ENCODE peak calls at places on chromosomes 2 and 18, in nine cellular contexts. H is stomach, Q is HCT116, L is suprapubic skin, S is transverse colon, U is prostate gland, E is spleen, V is vagina, T is H1. C is an unnamed sample.

GRCh38 chr2:13050764-13051163 is 334.0 kb downstream of the TRIB2 start:
- DNase-seq in V (no peak), U (no peak), S (no peak), Q (no peak), E (no peak), H (no peak), T (no peak), L (no peak), C (no peak)

GRCh38 chr18:59927246-59927825 is 27.5 kb downstream of the PMAIP1 start:
- DNase-seq in Q (no peak), U (no peak), E (no peak), L (no peak), V (no peak), H (no peak), T (no peak), S (no peak), C (no peak)

GRCh38 chr2:196171946-196172345 is 568 bp upstream of the STK17B start:
- DNase-seq in S (no peak), V (no peak), L (no peak), Q (no peak), U (no peak), T (no peak), H (no peak), E (no peak), C (no peak)

GRCh38 chr2:103656558-103656957 is 894.7 kb downstream of the TMEM182 start:
- DNase-seq in T (no peak), L (no peak), V (no peak), Q (no peak), E (no peak), U (no peak), H (no peak), S (no peak), C (no peak)

GRCh38 chr18:8389391-8390340 is 219.6 kb upstream of the RAB12 start:
- DNase-seq in U (peak; percentile 69), S (peak; percentile 69), V (peak; percentile 16), H (peak; percentile 78), T (peak; percentile 84), E (no peak), Q (peak; percentile 53), L (no peak), C (no peak)

GRCh38 chr18:45121146-45121545 is 440.5 kb downstream of the SETBP1 start:
- DNase-seq in T (no peak), L (no peak), V (no peak), H (no peak), E (no peak), U (no peak), S (no peak), Q (no peak), C (no peak)

GRCh38 chr2:237045449-237045848 is 40.2 kb upstream of the COPS8 start:
- DNase-seq in U (no peak), E (no peak), Q (no peak), L (no peak), V (no peak), S (no peak), T (no peak), H (no peak), C (no peak)

GRCh38 chr2:43084699-43085091 is 141.7 kb downstream of the ZFP36L2 start:
- DNase-seq in E (no peak), Q (no peak), U (peak; percentile 55), L (no peak), H (peak; percentile 43), T (no peak), S (no peak), V (no peak), C (no peak)

GRCh38 chr18:21179590-21180220 is 62.3 kb upstream of the GREB1L start:
- DNase-seq in H (peak; percentile 34), L (no peak), E (no peak), V (no peak), Q (peak; percentile 58), S (peak; percentile 35), U (peak; percentile 46), T (peak; percentile 62), C (peak; percentile 16)

GRCh38 chr18:46167971-46168370 is 63.8 kb downstream of the HAUS1 start:
- DNase-seq in L (no peak), E (peak; percentile 91), V (no peak), S (peak; percentile 63), T (no peak), H (peak; percentile 46), U (no peak), Q (no peak), C (peak; percentile 54)

GRCh38 chr2:173161040-173161439 is 85.4 kb downstream of the MAP3K20 start:
- DNase-seq in U (no peak), T (no peak), V (no peak), Q (no peak), E (no peak), L (no peak), H (no peak), S (no peak), C (no peak)

GRCh38 chr2:206881708-206882335 is 57.5 kb upstream of the CPO start:
- DNase-seq in S (no peak), Q (no peak), V (no peak), T (no peak), L (no peak), U (no peak), E (no peak), H (no peak), C (no peak)

GRCh38 chr2:22801071-22801470 is 583.9 kb upstream of the KLHL29 start:
- DNase-seq in S (no peak), E (no peak), H (no peak), U (no peak), Q (no peak), L (no peak), T (no peak), V (no peak), C (no peak)

GRCh38 chr2:240140511-240140910 is at the start of gene OTOS:
- DNase-seq in E (peak; percentile 22), S (no peak), Q (no peak), T (no peak), L (no peak), H (no peak), U (no peak), V (no peak), C (no peak)

GRCh38 chr18:79616651-79617518 is 62.7 kb upstream of the CTDP1 start:
- DNase-seq in V (no peak), S (peak; percentile 3), L (peak; percentile 71), Q (no peak), T (peak; percentile 70), H (no peak), E (peak; percentile 67), U (no peak), C (no peak)

GRCh38 chr2:170502400-170503135 is 212.6 kb upstream of the SP5 start:
- DNase-seq in H (no peak), E (no peak), V (no peak), S (no peak), T (no peak), Q (no peak), U (no peak), L (no peak), C (no peak)

GRCh38 chr2:124778076-124778475 is 753.0 kb downstream of the CNTNAP5 start:
- DNase-seq in V (no peak), Q (no peak), L (no peak), U (no peak), H (no peak), E (no peak), T (no peak), S (no peak), C (no peak)

GRCh38 chr2:230915297-230915696 is 9.7 kb downstream of the GPR55 start:
- DNase-seq in V (no peak), L (peak; percentile 63), S (no peak), Q (no peak), H (peak; percentile 1), E (no peak), T (no peak), U (no peak), C (no peak)

GRCh38 chr2:32136097-32136496 is 29.6 kb upstream of the SLC30A6 start:
- DNase-seq in V (no peak), Q (no peak), S (no peak), T (no peak), H (no peak), U (no peak), L (no peak), E (no peak), C (no peak)

GRCh38 chr2:126761981-126762878 is 106.3 kb downstream of the GYPC start:
- DNase-seq in Q (no peak), E (no peak), U (no peak), L (peak; percentile 26), H (no peak), T (no peak), V (no peak), S (no peak), C (no peak)

GRCh38 chr2:174176898-174177297 is 71.4 kb downstream of the OLA1 start:
- DNase-seq in S (no peak), E (no peak), V (no peak), T (no peak), Q (no peak), U (no peak), H (no peak), L (no peak), C (no peak)

GRCh38 chr2:64019083-64019974 is at the start of gene VPS54:
- DNase-seq in H (peak; percentile 59), E (peak; percentile 93), T (peak; percentile 80), U (peak; percentile 50), V (no peak), L (peak; percentile 82), Q (peak; percentile 33), S (peak; percentile 63), C (peak; percentile 56)
- TF ChIP-seq POLR2A in H (no peak), E (no peak), T (peak; percentile 39), U (peak; percentile 52), V (peak; percentile 60), L (peak; percentile 67), Q (peak; percentile 72), S (peak; percentile 59), C (peak; percentile 79)

GRCh38 chr18:23650963-23651927 is 11.5 kb downstream of the ANKRD29 start:
- DNase-seq in E (no peak), S (no peak), U (peak; percentile 8), L (no peak), H (no peak), V (no peak), Q (no peak), T (no peak), C (no peak)
- TF ChIP-seq POLR2AphosphoS5 in E (no peak), S (no peak), U (peak; percentile 8), L (no peak), H (no peak), V (peak; percentile 74), Q (no peak), T (no peak), C (no peak)

GRCh38 chr2:136205615-136206014 is 87.7 kb upstream of the CXCR4 start:
- DNase-seq in H (no peak), E (no peak), V (no peak), L (no peak), S (no peak), U (no peak), T (no peak), Q (no peak), C (no peak)
- TF ChIP-seq POLR2A in H (no peak), E (no peak), V (no peak), L (no peak), S (no peak), U (no peak), T (no peak), Q (no peak), C (no peak)

DNA sequence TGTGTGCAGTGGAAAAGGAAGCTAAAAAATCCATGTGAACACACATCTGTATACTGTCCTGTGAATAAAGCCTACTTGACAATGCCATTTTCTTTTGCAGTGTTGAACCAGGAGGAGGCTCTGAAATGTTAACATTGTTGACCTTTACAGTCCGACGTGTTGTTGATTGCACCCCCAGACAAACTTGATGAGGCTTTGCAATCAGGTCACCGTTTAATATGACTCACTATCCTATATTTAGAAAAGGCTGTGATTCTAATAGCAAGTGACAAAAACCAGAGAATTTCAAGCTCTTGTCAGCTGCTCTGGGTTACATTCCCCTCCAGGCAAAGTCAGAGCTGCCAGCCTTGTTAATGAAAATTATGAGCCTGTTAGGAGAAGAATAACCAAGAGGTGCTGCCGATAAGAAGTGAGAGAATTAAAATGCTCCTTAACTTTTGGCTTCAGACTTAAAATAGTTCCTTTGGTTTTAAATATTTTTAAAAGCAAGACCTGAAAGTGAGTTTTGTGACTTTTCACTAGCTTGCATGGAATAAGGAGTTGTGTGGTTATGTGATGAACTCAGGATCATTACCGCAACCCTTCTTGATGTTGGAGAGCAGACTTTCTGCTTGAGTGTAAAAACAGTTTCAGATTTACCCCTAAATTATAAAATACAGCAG is 162.1 kb downstream of the QPCT start:
- DNase-seq in V (no peak), T (no peak), L (no peak), Q (no peak), E (no peak), U (no peak), S (no peak), H (no peak), C (peak; percentile 5)
- TF ChIP-seq POLR2AphosphoS5 in V (no peak), T (no peak), L (no peak), Q (no peak), E (no peak), U (no peak), S (peak; percentile 49), H (no peak), C (no peak)

C was measured in GM12892.